ENCODE peak calls at places on chromosomes 3 and 15, in six cellular contexts. R, W, B, F, P and O are unnamed samples.

GRCh38 chr3:141152130-141152529 is 79.5 kb upstream of the PXYLP1 start:
- DNase-seq in F (no peak), P (no peak), R (no peak), W (no peak), B (no peak), O (no peak)

GRCh38 chr15:73838795-73839565 is 34.4 kb upstream of the TBC1D21 start:
- DNase-seq in P (no peak), R (no peak), F (peak), W (peak), B (no peak), O (no peak)

GRCh38 chr15:54803139-54803808 is 393.5 kb downstream of the RSL24D1 start:
- DNase-seq in F (peak), W (no peak), P (no peak), B (peak), R (no peak), O (no peak)

GRCh38 chr3:139870000-139870675 is 64.8 kb upstream of the CLSTN2 start:
- DNase-seq in W (no peak), B (no peak), F (no peak), R (no peak), P (no peak), O (no peak)

GRCh38 chr3:138187296-138188012 is at the start of gene ARMC8:
- DNase-seq in B (peak), F (peak), P (peak), R (peak), W (peak), O (peak)

GRCh38 chr3:189262746-189263145 is 91.0 kb downstream of the TPRG1 start:
- DNase-seq in F (peak), R (no peak), W (no peak), P (no peak), B (no peak), O (no peak)

GRCh38 chr3:53803816-53804545 is 42.2 kb downstream of the CHDH start:
- DNase-seq in B (no peak), R (no peak), W (no peak), F (no peak), P (peak), O (no peak)

GRCh38 chr3:72152551-72153476 is 367.9 kb upstream of the PROK2 start:
- DNase-seq in B (no peak), F (peak), W (peak), P (peak), R (no peak), O (peak)

GRCh38 chr3:184565421-184566211 is 4.0 kb downstream of the EPHB3 start:
- DNase-seq in F (peak), P (no peak), R (peak), W (no peak), B (no peak), O (peak)